ENCODE peak calls at places on chromosomes 11 and 22, in five cellular contexts. L, K, S, Q and G are unnamed samples.

GRCh38 chr11:66172146-66172545 is 96.3 kb upstream of the RAB1B start:
- DNase-seq in L (peak), K (no peak), S (no peak), Q (no peak), G (peak)

GRCh38 chr11:12285811-12286222 is 91.6 kb upstream of the PARVA start:
- DNase-seq in L (no peak), K (no peak), S (no peak), Q (no peak), G (peak)

GRCh38 chr11:8015753-8016239 is 28.7 kb downstream of the EIF3F start:
- DNase-seq in L (peak), K (no peak), S (no peak), Q (no peak), G (peak)

GRCh38 chr11:118918686-118919280 is 6.9 kb downstream of the BCL9L start:
- DNase-seq in L (peak), K (peak), S (no peak), Q (no peak), G (peak)

GRCh38 chr11:6703247-6704063 is 20.3 kb upstream of the MRPL17 start:
- DNase-seq in L (peak), K (no peak), S (peak), Q (peak), G (peak)

GRCh38 chr11:45876401-45876800 is 9.1 kb upstream of the MAPK8IP1 start:
- DNase-seq in L (no peak), K (no peak), S (no peak), Q (no peak), G (no peak)

GRCh38 chr11:74449369-74449931 is 17.9 kb downstream of the KCNE3 start:
- DNase-seq in L (peak), K (no peak), S (peak), Q (peak), G (peak)

GRCh38 chr22:36022162-36022561 is 6.5 kb downstream of the RBFOX2 start:
- DNase-seq in L (peak), K (no peak), S (no peak), Q (no peak), G (peak)

GRCh38 chr22:22700631-22701030 is 56.2 kb downstream of the GGTLC2 start:
- DNase-seq in L (no peak), K (no peak), S (no peak), Q (no peak), G (no peak)

GRCh38 chr11:114133548-114134329 is 74.2 kb downstream of the ZBTB16 start:
- DNase-seq in L (peak), K (no peak), S (no peak), Q (no peak), G (peak)

GRCh38 chr11:111765320-111765983 is 737 bp downstream of the PPP2R1B start:
- DNase-seq in L (no peak), K (no peak), S (no peak), Q (peak), G (peak)

GRCh38 chr22:33658775-33659174 is 261.5 kb downstream of the LARGE1 start:
- DNase-seq in L (peak), K (no peak), S (peak), Q (no peak), G (no peak)

GRCh38 chr11:403021-403760 is 9.2 kb downstream of the PKP3 start:
- DNase-seq in L (no peak), K (peak), S (no peak), Q (no peak), G (no peak)